ENCODE peak calls at places on chromosomes 6 and 20, in six cellular contexts. T is IMR-90, W is H1, Z is H9, I is mesenchymal stem cell, C is trophoblast cell. N is an unnamed sample.

GRCh38 chr6:13527669-13528051 is 40.3 kb upstream of the GFOD1 start:
- DNase-seq in T (no peak), W (no peak), Z (no peak), I (no peak), C (no peak), N (no peak)

GRCh38 chr6:25882066-25882496 is 8.0 kb upstream of the SLC17A3 start:
- DNase-seq in T (no peak), W (peak; percentile 57), Z (peak; percentile 85), I (no peak), C (peak; percentile 70), N (peak; percentile 21)

GRCh38 chr6:70520575-70520974 is 46.2 kb upstream of the SDHAF4 start:
- DNase-seq in T (peak; percentile 18), W (no peak), Z (no peak), I (peak; percentile 6), C (no peak), N (no peak)

GRCh38 chr20:25532971-25533391 is 52.4 kb downstream of the NINL start:
- DNase-seq in T (no peak), W (no peak), Z (no peak), I (no peak), C (no peak), N (no peak)

GRCh38 chr6:3869632-3870527 is 20.7 kb downstream of the FAM50B start:
- DNase-seq in T (no peak), W (no peak), Z (no peak), I (no peak), C (no peak), N (no peak)

GRCh38 chr6:117711369-117711768 is 36.1 kb downstream of the NUS1 start:
- DNase-seq in T (no peak), W (no peak), Z (no peak), I (no peak), C (no peak), N (no peak)

GRCh38 chr6:63584566-63584965 is 12.3 kb downstream of the LOC128125822 start:
- DNase-seq in T (no peak), W (no peak), Z (no peak), I (no peak), C (no peak), N (no peak)

GRCh38 chr6:159395614-159396013 is 226.4 kb downstream of the FNDC1 start:
- DNase-seq in T (no peak), W (no peak), Z (no peak), I (no peak), C (no peak), N (no peak)

GRCh38 chr20:39429716-39430115 is 467.6 kb downstream of the DHX35 start:
- DNase-seq in T (no peak), W (no peak), Z (no peak), I (no peak), C (no peak), N (no peak)

DNA sequence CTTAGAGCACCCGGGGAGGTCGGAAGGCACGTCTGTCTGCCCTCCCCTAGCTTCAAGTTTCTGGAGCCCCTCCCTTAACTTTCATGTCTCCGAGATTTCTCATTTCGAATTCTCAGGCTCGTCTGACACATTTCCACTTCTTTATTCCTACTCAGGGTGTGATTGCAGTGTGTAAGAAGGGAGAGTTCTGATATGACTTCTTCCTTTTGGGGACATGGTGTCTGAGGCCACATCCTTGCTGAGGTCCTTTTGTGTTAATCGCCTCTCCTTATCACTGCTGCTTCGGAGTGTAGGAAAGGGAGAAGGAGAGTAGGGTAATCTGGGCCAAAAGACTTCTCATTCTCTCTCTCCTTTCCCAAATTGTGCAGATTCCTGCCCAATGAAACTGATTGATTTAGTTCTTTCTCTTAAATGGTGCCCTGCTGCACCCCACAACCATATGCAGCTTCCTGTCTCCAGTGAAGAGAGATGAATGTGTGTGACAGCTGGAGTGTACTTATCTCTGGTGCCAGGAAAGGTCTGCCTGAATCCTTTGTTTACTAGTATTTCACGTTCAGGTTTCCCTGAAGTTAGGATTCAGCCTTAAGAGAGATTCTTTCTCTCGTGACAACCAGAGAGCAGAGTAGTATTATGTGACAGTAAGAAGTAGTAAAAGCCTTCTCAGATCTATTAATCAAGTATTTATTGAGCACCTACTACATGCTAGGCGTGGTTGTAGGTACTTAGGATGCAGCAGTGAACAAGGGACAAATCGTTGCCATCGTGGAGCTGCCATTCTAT is 735 bp downstream of the KIFC1 start:
- DNase-seq in T (peak; percentile 44), W (no peak), Z (no peak), I (peak; percentile 62), C (no peak), N (no peak)
- H3K18ac ChIP-seq in T (no peak overlapping the region), W (peak overlapping the region; percentile 27), Z (peak overlapping the region; percentile 56), I (no peak overlapping the region), C (peak overlapping the region; percentile 88), N (peak overlapping the region; percentile 96)

GRCh38 chr6:33693186-33694158 is 18.0 kb downstream of the UQCC2 start:
- DNase-seq in T (no peak), W (no peak), Z (no peak), I (peak; percentile 75), C (no peak), N (no peak)
- H3K18ac ChIP-seq in T (no peak overlapping the region), W (no peak overlapping the region), Z (no peak overlapping the region), I (peak overlapping the region; percentile 51), C (no peak overlapping the region), N (no peak overlapping the region)

GRCh38 chr6:10146723-10147451 is 268.0 kb downstream of the TFAP2A start:
- DNase-seq in T (peak; percentile 8), W (no peak), Z (peak; percentile 53), I (peak; percentile 44), C (peak; percentile 8), N (peak; percentile 37)
- H3K18ac ChIP-seq in T (no peak overlapping the region), W (no peak overlapping the region), Z (no peak overlapping the region), I (no peak overlapping the region), C (no peak overlapping the region), N (no peak overlapping the region)

DNA sequence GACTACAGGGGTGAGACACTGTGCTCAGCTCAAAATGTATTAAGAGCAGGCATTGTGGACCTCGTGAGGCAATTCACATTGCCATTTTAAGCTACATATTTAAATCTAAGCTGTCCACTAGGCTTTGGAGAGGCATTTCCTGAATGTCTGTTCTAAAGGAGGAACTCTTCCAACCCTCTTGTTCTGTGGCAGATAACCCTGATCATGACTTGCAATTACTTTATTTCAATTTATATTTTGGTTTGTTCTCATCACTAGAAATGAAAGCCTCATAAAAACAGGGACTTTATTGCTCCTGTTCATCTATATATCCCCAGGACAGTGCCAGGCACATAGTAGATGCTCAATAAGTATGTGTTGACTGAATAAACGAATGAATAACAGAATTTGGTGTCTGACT is 84.0 kb upstream of the SALL4 start:
- DNase-seq in T (no peak), W (no peak), Z (no peak), I (no peak), C (no peak), N (no peak)
- H3K18ac ChIP-seq in T (no peak overlapping the region), W (peak overlapping the region; percentile 26), Z (no peak overlapping the region), I (no peak overlapping the region), C (no peak overlapping the region), N (no peak overlapping the region)

GRCh38 chr6:137286926-137287325 is 67.7 kb upstream of the IFNGR1 start:
- DNase-seq in T (peak; percentile 30), W (no peak), Z (no peak), I (no peak), C (no peak), N (no peak)

GRCh38 chr6:137282253-137282652 is 63.1 kb upstream of the IFNGR1 start:
- DNase-seq in T (no peak), W (no peak), Z (no peak), I (no peak), C (no peak), N (no peak)

GRCh38 chr6:137283940-137284910 is 65.0 kb upstream of the IFNGR1 start:
- DNase-seq in T (peak; percentile 19), W (no peak), Z (no peak), I (no peak), C (no peak), N (no peak)

GRCh38 chr6:137283080-137283479 is 63.9 kb upstream of the IFNGR1 start:
- DNase-seq in T (no peak), W (no peak), Z (no peak), I (no peak), C (no peak), N (no peak)

DNA sequence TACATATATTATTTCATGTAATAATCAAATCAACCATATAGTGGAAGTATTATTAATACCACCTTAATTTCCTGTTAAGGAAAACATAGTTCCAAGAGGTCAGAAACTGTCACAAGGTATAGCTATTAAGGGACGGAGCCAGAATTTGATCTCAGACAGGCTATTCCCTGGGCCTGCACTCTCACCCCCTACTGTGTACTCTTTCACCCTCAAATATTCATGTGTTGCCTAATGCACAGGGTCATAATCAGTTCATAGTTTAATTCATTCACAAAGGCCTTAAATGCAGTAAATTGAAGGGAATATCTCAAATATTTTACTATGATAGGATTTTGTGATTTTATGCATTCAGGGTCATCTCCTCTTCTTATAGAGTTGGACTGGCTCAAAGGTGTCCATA is 67.2 kb upstream of the IFNGR1 start:
- DNase-seq in T (no peak), W (no peak), Z (no peak), I (no peak), C (no peak), N (no peak)
- H3K18ac ChIP-seq in T (no peak overlapping the region), W (no peak overlapping the region), Z (no peak overlapping the region), I (no peak overlapping the region), C (no peak overlapping the region), N (no peak overlapping the region)

GRCh38 chr6:73580247-73581149 is 59.7 kb upstream of the EEF1A1 start:
- DNase-seq in T (peak; percentile 98), W (peak; percentile 94), Z (peak; percentile 97), I (peak; percentile 98), C (peak; percentile 97), N (peak; percentile 91)
- H3K18ac ChIP-seq in T (peak overlapping the region; percentile 99), W (peak overlapping the region; percentile 84), Z (peak overlapping the region; percentile 88), I (peak overlapping the region; percentile 70), C (peak overlapping the region; percentile 66), N (peak overlapping the region; percentile 92)

DNA sequence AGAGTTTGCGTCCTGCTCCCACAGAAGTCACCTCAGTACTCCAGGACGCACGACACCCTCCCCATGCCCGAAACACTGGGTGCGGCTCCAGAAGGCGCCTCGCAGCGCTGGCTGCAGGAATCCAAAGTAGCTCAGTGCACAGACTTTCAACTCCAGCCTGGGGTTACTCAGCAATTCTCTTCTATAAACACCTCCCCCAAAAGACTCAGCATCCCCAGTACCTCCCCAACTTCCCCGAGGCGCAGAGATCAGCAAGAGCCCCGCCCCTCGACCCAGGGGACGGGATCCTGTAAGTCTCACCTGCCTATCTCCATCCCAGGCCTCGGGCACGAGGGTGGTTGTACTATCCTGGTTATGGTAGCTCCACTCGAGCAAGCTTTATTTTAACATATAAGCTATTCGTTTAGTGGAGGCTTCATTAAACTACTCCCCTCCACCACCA is 88.1 kb downstream of the ZFP64 start:
- DNase-seq in T (peak; percentile 20), W (peak; percentile 25), Z (peak; percentile 72), I (peak; percentile 58), C (no peak), N (peak; percentile 8)
- H3K18ac ChIP-seq in T (no peak overlapping the region), W (peak overlapping the region; percentile 3), Z (no peak overlapping the region), I (peak overlapping the region; percentile 79), C (no peak overlapping the region), N (peak overlapping the region; percentile 67)

GRCh38 chr6:150068786-150069648 is at the start of gene ULBP3:
- DNase-seq in T (peak; percentile 93), W (peak; percentile 76), Z (peak; percentile 94), I (peak; percentile 96), C (peak; percentile 95), N (peak; percentile 86)
- H3K18ac ChIP-seq in T (peak within 1 kb of the TSS; percentile 12), W (no peak within 1 kb of the TSS), Z (no peak within 1 kb of the TSS), I (peak within 1 kb of the TSS; percentile 80), C (no peak within 1 kb of the TSS), N (peak within 1 kb of the TSS; percentile 88)

N was measured in neuronal stem cell.